ENCODE peak calls at places on chromosomes 7 and 10, in eight cellular contexts. F is transverse colon, X is fibroblast of the aortic adventitia, K is cardiac fibroblast, Q is heart left ventricle, D is A549, V is IMR-90, I is Peyer's patch. Y is an unnamed sample.

GRCh38 chr7:27960415-27960814 is 220.2 kb downstream of the JAZF1 start:
- DNase-seq in F (no peak), X (no peak), K (no peak), Q (no peak), D (no peak), V (no peak), I (no peak), Y (no peak)

GRCh38 chr10:23344251-23344841 is at the start of gene C10orf67:
- DNase-seq in F (peak), X (peak), K (peak), Q (peak), D (peak), V (peak), I (no peak), Y (peak)

GRCh38 chr10:6228647-6229046 is 25.9 kb downstream of the PFKFB3 start:
- DNase-seq in F (no peak), X (peak), K (no peak), Q (no peak), D (no peak), V (no peak), I (no peak), Y (no peak)

GRCh38 chr7:44881610-44882009 is 3.7 kb downstream of the PURB start:
- DNase-seq in F (no peak), X (peak), K (peak), Q (no peak), D (no peak), V (peak), I (no peak), Y (no peak)

GRCh38 chr7:151755131-151755787 is 121.7 kb downstream of the PRKAG2 start:
- DNase-seq in F (peak), X (peak), K (peak), Q (peak), D (no peak), V (peak), I (no peak), Y (no peak)

GRCh38 chr7:37349979-37350590 is 98.6 kb downstream of the ELMO1 start:
- DNase-seq in F (no peak), X (no peak), K (no peak), Q (no peak), D (no peak), V (no peak), I (peak), Y (no peak)

GRCh38 chr10:77290528-77291155 is 347.0 kb downstream of the KCNMA1 start:
- DNase-seq in F (no peak), X (peak), K (peak), Q (no peak), D (peak), V (peak), I (no peak), Y (no peak)

GRCh38 chr7:20561466-20561865 is 54.0 kb upstream of the ABCB5 start:
- DNase-seq in F (no peak), X (peak), K (peak), Q (no peak), D (no peak), V (no peak), I (no peak), Y (no peak)

GRCh38 chr7:137001478-137001877 is 133.0 kb downstream of the CHRM2 start:
- DNase-seq in F (no peak), X (no peak), K (no peak), Q (no peak), D (no peak), V (peak), I (no peak), Y (no peak)

GRCh38 chr10:8768854-8769253 is 714.4 kb downstream of the GATA3 start:
- DNase-seq in F (no peak), X (no peak), K (no peak), Q (no peak), D (no peak), V (no peak), I (no peak), Y (no peak)

GRCh38 chr10:130795819-130796218 is 515.7 kb downstream of the TCERG1L start:
- DNase-seq in F (no peak), X (no peak), K (no peak), Q (no peak), D (no peak), V (no peak), I (no peak), Y (no peak)

GRCh38 chr10:69239106-69239505 is 19.0 kb downstream of the HKDC1 start:
- DNase-seq in F (no peak), X (no peak), K (no peak), Q (no peak), D (no peak), V (no peak), I (no peak), Y (no peak)

GRCh38 chr10:92801978-92802872 is 46.1 kb upstream of the EXOC6 start:
- DNase-seq in F (no peak), X (no peak), K (no peak), Q (no peak), D (no peak), V (no peak), I (no peak), Y (no peak)

GRCh38 chr7:103445228-103446020 is 583 bp downstream of the SLC26A5 start:
- DNase-seq in F (no peak), X (peak), K (peak), Q (peak), D (no peak), V (no peak), I (no peak), Y (peak)

GRCh38 chr7:74223711-74224510 is 14.1 kb downstream of the LAT2 start:
- DNase-seq in F (no peak), X (no peak), K (no peak), Q (no peak), D (no peak), V (no peak), I (no peak), Y (no peak)

GRCh38 chr10:11147723-11148122 is 130.1 kb downstream of the CELF2 start:
- DNase-seq in F (no peak), X (no peak), K (no peak), Q (peak), D (no peak), V (no peak), I (peak), Y (peak)

GRCh38 chr7:240887-241421 is 48.6 kb downstream of the FAM20C start:
- DNase-seq in F (no peak), X (no peak), K (no peak), Q (no peak), D (no peak), V (no peak), I (no peak), Y (no peak)

DNA sequence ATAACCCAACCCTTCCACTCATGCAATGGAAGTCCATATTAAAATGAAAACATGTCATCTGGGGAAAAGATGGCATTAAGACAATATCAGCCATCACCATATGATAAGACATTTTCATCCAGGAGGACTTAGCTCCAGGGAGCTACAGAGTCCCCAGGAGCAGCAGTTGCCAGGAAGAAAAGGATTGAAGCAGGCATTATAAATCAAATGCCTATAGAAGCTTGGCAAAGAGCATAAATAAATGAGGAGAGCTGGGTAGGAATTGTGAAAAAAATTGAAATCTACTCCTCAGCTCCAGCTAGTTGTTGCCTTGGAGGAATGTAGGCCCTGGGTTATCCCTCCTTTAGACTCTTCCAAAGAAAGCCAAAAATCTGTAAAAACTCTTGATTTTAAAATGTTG is 42.5 kb downstream of the FAM13C start:
- DNase-seq in F (no peak), X (no peak), K (peak), Q (no peak), D (no peak), V (no peak), I (no peak), Y (no peak)
- H3K4me3 ChIP-seq in F (no peak), X (no peak), K (no peak), Q (no peak), D (no peak), V (no peak), I (no peak), Y (no peak)

DNA sequence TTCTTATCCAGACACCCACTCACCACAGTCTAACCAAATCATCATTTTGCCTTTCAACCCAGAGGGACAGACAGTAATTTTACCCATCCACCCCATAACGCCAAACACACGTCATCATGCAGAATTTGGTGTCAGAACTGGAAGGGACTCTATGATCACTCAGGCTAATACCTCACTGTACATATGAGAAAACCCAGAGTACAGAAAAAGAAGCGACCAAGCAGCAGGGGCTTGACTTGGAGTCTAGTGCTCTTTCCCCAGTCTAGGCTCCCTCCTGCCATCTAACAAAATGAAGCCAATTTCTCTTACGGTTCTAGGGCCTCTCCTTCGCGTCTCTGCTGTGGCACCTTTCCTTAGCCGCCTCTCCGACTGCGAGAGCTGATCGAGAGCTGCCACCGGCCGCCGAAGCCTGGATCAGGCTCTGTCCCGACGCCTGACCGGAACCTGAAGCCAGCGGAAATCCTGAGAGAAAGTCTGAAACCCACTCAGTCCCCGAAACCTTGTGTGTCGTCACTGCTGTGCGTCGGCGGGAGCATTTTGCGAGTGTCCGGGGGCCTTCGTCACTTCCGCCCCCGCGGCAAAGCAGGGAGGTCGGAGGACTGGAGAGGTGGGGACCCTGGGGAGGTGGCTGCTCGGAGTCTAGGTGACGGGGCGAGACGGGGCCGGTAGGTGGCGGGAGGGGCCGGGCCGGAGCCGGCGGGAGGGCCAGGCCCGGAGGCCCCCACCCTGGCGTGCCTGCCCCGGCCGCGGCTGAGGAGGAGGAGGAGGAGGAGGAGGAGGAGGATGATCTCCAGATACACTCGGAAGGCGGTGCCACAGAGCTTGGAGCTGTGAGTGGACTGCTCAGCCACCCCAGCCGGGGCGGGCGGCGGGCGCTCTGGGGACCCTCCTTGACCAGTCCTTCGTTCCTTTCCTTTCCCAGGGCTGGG is at the start of the genes ECD and FAM149B1:
- DNase-seq in F (peak), X (peak), K (peak), Q (peak), D (peak), V (peak), I (peak), Y (peak)
- TF ChIP-seq CTCF in F (no peak), X (no peak), K (no peak), Q (peak), D (no peak), V (no peak), I (peak), Y (peak)

GRCh38 chr10:121994429-121994881 is 5.5 kb downstream of the TACC2 start:
- DNase-seq in F (peak), X (no peak), K (no peak), Q (peak), D (no peak), V (no peak), I (no peak), Y (peak)

GRCh38 chr10:121988361-121989324 is at the start of gene TACC2:
- DNase-seq in F (no peak), X (no peak), K (no peak), Q (no peak), D (no peak), V (no peak), I (no peak), Y (no peak)

GRCh38 chr10:121984463-121984862 is 4.5 kb upstream of the TACC2 start:
- DNase-seq in F (no peak), X (no peak), K (no peak), Q (no peak), D (no peak), V (no peak), I (no peak), Y (no peak)

GRCh38 chr10:121990015-121990677 is 1.2 kb downstream of the TACC2 start:
- DNase-seq in F (peak), X (no peak), K (no peak), Q (no peak), D (no peak), V (no peak), I (no peak), Y (no peak)
- H3K4me3 ChIP-seq in F (no peak), X (no peak), K (no peak), Q (no peak), D (no peak), V (no peak), I (no peak), Y (no peak)

GRCh38 chr7:102304668-102305067 is 18.0 kb downstream of the SH2B2 start:
- DNase-seq in F (no peak), X (no peak), K (no peak), Q (no peak), D (no peak), V (no peak), I (no peak), Y (no peak)

GRCh38 chr7:102302025-102302424 is 15.4 kb downstream of the SH2B2 start:
- DNase-seq in F (no peak), X (no peak), K (no peak), Q (no peak), D (no peak), V (no peak), I (no peak), Y (peak)

GRCh38 chr7:102297487-102298218 is 11.0 kb downstream of the SH2B2 start:
- DNase-seq in F (no peak), X (no peak), K (no peak), Q (no peak), D (no peak), V (no peak), I (no peak), Y (no peak)

GRCh38 chr7:102303669-102304422 is 17.2 kb downstream of the SH2B2 start:
- DNase-seq in F (no peak), X (no peak), K (no peak), Q (no peak), D (no peak), V (no peak), I (peak), Y (no peak)

DNA sequence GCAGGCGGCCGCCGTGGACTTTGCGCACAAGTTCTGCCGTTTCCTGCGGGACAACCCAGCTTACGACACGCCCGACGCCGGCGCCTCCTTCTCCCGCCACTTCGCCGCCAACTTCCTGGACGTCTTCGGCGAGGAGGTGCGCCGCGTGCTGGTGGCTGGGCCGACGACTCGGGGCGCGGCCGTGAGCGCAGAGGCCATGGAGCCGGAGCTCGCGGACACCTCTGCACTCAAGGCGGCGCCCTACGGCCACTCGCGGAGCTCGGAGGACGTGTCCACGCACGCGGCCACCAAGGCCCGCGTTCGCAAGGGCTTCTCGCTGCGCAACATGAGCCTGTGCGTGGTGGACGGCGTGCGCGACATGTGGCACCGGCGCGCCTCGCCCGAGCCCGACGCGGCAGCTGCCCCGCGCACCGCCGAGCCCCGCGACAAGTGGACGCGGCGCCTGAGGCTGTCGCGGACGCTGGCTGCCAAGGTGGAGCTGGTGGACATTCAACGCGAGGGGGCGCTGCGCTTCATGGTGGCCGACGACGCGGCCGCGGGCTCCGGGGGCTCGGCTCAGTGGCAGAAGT is 14.1 kb downstream of the SH2B2 start:
- DNase-seq in F (no peak), X (no peak), K (no peak), Q (no peak), D (no peak), V (no peak), I (no peak), Y (peak)
- TF ChIP-seq CTCF in F (no peak), X (no peak), K (no peak), Q (no peak), D (no peak), V (no peak), I (no peak), Y (peak)

GRCh38 chr10:3827768-3828403 is 42.9 kb upstream of the KLF6 start:
- DNase-seq in F (no peak), X (no peak), K (no peak), Q (no peak), D (no peak), V (no peak), I (no peak), Y (no peak)

GRCh38 chr10:3830946-3831345 is 45.9 kb upstream of the KLF6 start:
- DNase-seq in F (no peak), X (no peak), K (no peak), Q (no peak), D (no peak), V (no peak), I (no peak), Y (no peak)

GRCh38 chr10:3828404-3829192 is 43.6 kb upstream of the KLF6 start:
- DNase-seq in F (no peak), X (peak), K (peak), Q (no peak), D (no peak), V (peak), I (no peak), Y (no peak)

GRCh38 chr10:3827266-3827665 is 42.3 kb upstream of the KLF6 start:
- DNase-seq in F (no peak), X (no peak), K (no peak), Q (no peak), D (no peak), V (no peak), I (no peak), Y (no peak)

DNA sequence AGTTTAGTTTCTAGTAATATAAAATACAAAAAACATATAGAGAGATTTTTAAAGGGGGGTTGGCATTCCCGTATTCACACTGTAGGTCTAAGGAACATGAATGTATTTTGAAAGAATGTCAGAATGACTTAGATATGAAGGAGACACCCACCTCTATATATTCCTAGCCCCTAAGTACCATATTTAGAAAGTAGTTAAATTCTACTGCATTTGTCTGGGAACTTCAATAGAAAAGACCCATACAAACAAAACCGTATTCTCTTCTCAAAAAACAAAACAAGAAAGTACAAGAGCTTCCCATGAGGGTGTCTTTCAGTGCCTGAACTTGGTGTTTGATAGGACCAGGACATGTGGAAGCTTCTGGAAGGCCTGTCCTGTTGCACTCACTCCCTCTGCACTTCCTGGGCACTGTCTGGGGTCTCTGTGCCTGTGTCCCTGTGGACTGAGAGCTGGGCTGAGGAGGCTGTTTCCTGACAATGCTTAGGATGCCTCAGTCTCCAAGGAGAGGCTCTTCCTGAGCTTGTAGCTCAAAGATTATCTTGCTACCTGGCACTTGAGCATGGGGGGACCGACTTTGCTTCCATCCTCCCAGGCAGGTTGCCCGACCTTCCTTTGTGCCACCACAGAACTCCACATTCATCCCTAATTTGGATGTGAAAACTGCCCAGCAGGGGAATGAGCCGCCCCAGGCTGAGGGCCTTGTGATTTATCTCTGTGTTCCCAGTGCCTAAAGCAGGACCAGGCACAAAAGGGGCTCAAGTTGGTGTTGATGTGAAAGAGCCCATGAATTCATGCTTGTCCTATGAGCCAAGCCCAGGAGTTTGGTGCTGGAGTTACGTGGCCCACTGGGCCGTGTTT is 44.4 kb upstream of the KLF6 start:
- DNase-seq in F (no peak), X (no peak), K (no peak), Q (no peak), D (no peak), V (no peak), I (no peak), Y (no peak)
- H3K4me3 ChIP-seq in F (no peak), X (peak), K (peak), Q (peak), D (peak), V (peak), I (peak), Y (peak)

GRCh38 chr10:288605-289200 is 153.4 kb downstream of the ZMYND11 start:
- DNase-seq in F (no peak), X (no peak), K (no peak), Q (no peak), D (no peak), V (no peak), I (no peak), Y (no peak)

GRCh38 chr10:287029-287428 is 151.8 kb downstream of the ZMYND11 start:
- DNase-seq in F (no peak), X (peak), K (no peak), Q (no peak), D (no peak), V (peak), I (no peak), Y (no peak)

GRCh38 chr10:289581-289980 is 154.3 kb downstream of the ZMYND11 start:
- DNase-seq in F (no peak), X (no peak), K (no peak), Q (no peak), D (no peak), V (no peak), I (no peak), Y (no peak)

GRCh38 chr10:290026-290725 is 154.9 kb downstream of the ZMYND11 start:
- DNase-seq in F (no peak), X (peak), K (no peak), Q (no peak), D (no peak), V (no peak), I (no peak), Y (no peak)

DNA sequence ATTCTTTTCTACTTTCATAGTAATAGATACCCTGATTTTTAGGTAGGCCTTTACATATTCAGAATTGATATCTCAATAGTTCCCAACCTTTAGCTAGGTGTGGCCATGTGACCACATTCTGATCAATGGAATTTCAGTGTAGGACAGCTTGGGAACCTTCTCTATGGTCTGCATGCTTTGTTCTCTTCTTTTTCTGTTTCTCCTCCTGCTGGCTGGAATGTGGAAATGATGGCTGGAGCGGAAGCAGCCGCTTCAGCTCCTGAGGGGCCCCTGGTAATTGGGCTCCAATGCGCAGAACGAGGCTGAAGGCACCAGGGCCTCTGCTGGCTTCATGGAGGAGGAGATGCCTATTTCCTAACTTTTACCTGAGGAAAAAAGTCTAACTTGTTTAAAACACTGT is 152.6 kb downstream of the ZMYND11 start:
- DNase-seq in F (no peak), X (no peak), K (peak), Q (no peak), D (peak), V (no peak), I (no peak), Y (no peak)
- TF ChIP-seq CTCF in F (no peak), X (peak), K (peak), Q (no peak), D (peak), V (peak), I (no peak), Y (no peak)